ENCODE peak calls at places on chromosomes 3 and 15, in nine cellular contexts. One of them, this sample, is unnamed.

GRCh38 chr15:33027636-33028035 is 166.9 kb downstream of the FMN1 start:
- DNase-seq in BJ: no peak
- DNase-seq in GM20000: no peak
- DNase-seq in heart left ventricle: no peak
- DNase-seq in lower leg skin: no peak
- DNase-seq in spleen: no peak
- DNase-seq in glutamatergic neuron: no peak
- DNase-seq in RWPE1: no peak
- DNase-seq in adrenal gland: no peak
- DNase-seq in this sample: no peak

GRCh38 chr3:148233403-148233802 is 464.3 kb upstream of the AGTR1 start:
- DNase-seq in BJ: no peak
- DNase-seq in GM20000: no peak
- DNase-seq in heart left ventricle: no peak
- DNase-seq in lower leg skin: no peak
- DNase-seq in spleen: no peak
- DNase-seq in glutamatergic neuron: no peak
- DNase-seq in RWPE1: no peak
- DNase-seq in adrenal gland: no peak
- DNase-seq in this sample: no peak

GRCh38 chr3:171396048-171396447 is 64.2 kb downstream of the TNIK start:
- DNase-seq in BJ: no peak
- DNase-seq in GM20000: no peak
- DNase-seq in heart left ventricle: no peak
- DNase-seq in lower leg skin: no peak
- DNase-seq in spleen: no peak
- DNase-seq in glutamatergic neuron: no peak
- DNase-seq in RWPE1: no peak
- DNase-seq in adrenal gland: no peak
- DNase-seq in this sample: no peak

GRCh38 chr3:13650210-13651056 is 101.5 kb downstream of the FBLN2 start:
- DNase-seq in BJ: no peak
- DNase-seq in GM20000: peak; percentile 90
- DNase-seq in heart left ventricle: peak; percentile 72
- DNase-seq in lower leg skin: peak; percentile 95
- DNase-seq in spleen: peak; percentile 95
- DNase-seq in glutamatergic neuron: peak; percentile 93
- DNase-seq in RWPE1: peak; percentile 52
- DNase-seq in adrenal gland: peak; percentile 63
- DNase-seq in this sample: peak; percentile 79

GRCh38 chr3:182276512-182276911 is 516.8 kb upstream of the ATP11B start:
- DNase-seq in BJ: no peak
- DNase-seq in GM20000: no peak
- DNase-seq in heart left ventricle: no peak
- DNase-seq in lower leg skin: no peak
- DNase-seq in spleen: no peak
- DNase-seq in glutamatergic neuron: peak; percentile 12
- DNase-seq in RWPE1: no peak
- DNase-seq in adrenal gland: no peak
- DNase-seq in this sample: no peak

GRCh38 chr3:194084284-194084683 is 51.7 kb upstream of the HES1 start:
- DNase-seq in BJ: no peak
- DNase-seq in GM20000: peak; percentile 54
- DNase-seq in heart left ventricle: no peak
- DNase-seq in lower leg skin: peak; percentile 56
- DNase-seq in spleen: no peak
- DNase-seq in glutamatergic neuron: no peak
- DNase-seq in RWPE1: no peak
- DNase-seq in adrenal gland: no peak
- DNase-seq in this sample: no peak

GRCh38 chr15:91100561-91101355 is 701 bp downstream of the SV2B start:
- DNase-seq in BJ: no peak
- DNase-seq in GM20000: no peak
- DNase-seq in heart left ventricle: no peak
- DNase-seq in lower leg skin: no peak
- DNase-seq in spleen: no peak
- DNase-seq in glutamatergic neuron: no peak
- DNase-seq in RWPE1: no peak
- DNase-seq in adrenal gland: no peak
- DNase-seq in this sample: no peak

GRCh38 chr3:123695731-123696640 is 111.1 kb upstream of the HACD2 start:
- DNase-seq in BJ: no peak
- DNase-seq in GM20000: no peak
- DNase-seq in heart left ventricle: no peak
- DNase-seq in lower leg skin: no peak
- DNase-seq in spleen: no peak
- DNase-seq in glutamatergic neuron: no peak
- DNase-seq in RWPE1: no peak
- DNase-seq in adrenal gland: no peak
- DNase-seq in this sample: no peak

GRCh38 chr3:127629462-127630403 is 748 bp downstream of the PODXL2 start:
- DNase-seq in BJ: no peak
- DNase-seq in GM20000: peak; percentile 42
- DNase-seq in heart left ventricle: no peak
- DNase-seq in lower leg skin: no peak
- DNase-seq in spleen: no peak
- DNase-seq in glutamatergic neuron: peak; percentile 36
- DNase-seq in RWPE1: no peak
- DNase-seq in adrenal gland: no peak
- DNase-seq in this sample: peak; percentile 57

GRCh38 chr15:64686130-64686735 is 89.2 kb downstream of the RBPMS2 start:
- DNase-seq in BJ: no peak
- DNase-seq in GM20000: peak; percentile 55
- DNase-seq in heart left ventricle: no peak
- DNase-seq in lower leg skin: no peak
- DNase-seq in spleen: peak; percentile 55
- DNase-seq in glutamatergic neuron: no peak
- DNase-seq in RWPE1: peak; percentile 46
- DNase-seq in adrenal gland: peak; percentile 33
- DNase-seq in this sample: no peak

GRCh38 chr3:171459942-171460225 is 321 bp downstream of the TNIK start:
- DNase-seq in BJ: no peak
- DNase-seq in GM20000: no peak
- DNase-seq in heart left ventricle: peak; percentile 29
- DNase-seq in lower leg skin: no peak
- DNase-seq in spleen: no peak
- DNase-seq in glutamatergic neuron: no peak
- DNase-seq in RWPE1: peak; percentile 23
- DNase-seq in adrenal gland: no peak
- DNase-seq in this sample: no peak

GRCh38 chr3:42118762-42119361 is 27.7 kb downstream of the TRAK1 start:
- DNase-seq in BJ: no peak
- DNase-seq in GM20000: peak; percentile 76
- DNase-seq in heart left ventricle: no peak
- DNase-seq in lower leg skin: no peak
- DNase-seq in spleen: no peak
- DNase-seq in glutamatergic neuron: peak; percentile 41
- DNase-seq in RWPE1: peak; percentile 57
- DNase-seq in adrenal gland: no peak
- DNase-seq in this sample: no peak

GRCh38 chr3:40201770-40202169 is 107.7 kb upstream of the EIF1B start:
- DNase-seq in BJ: no peak
- DNase-seq in GM20000: no peak
- DNase-seq in heart left ventricle: no peak
- DNase-seq in lower leg skin: no peak
- DNase-seq in spleen: no peak
- DNase-seq in glutamatergic neuron: no peak
- DNase-seq in RWPE1: no peak
- DNase-seq in adrenal gland: no peak
- DNase-seq in this sample: no peak

GRCh38 chr3:177335728-177336127 is 138.4 kb upstream of the TBL1XR1 start:
- DNase-seq in BJ: no peak
- DNase-seq in GM20000: no peak
- DNase-seq in heart left ventricle: no peak
- DNase-seq in lower leg skin: no peak
- DNase-seq in spleen: no peak
- DNase-seq in glutamatergic neuron: no peak
- DNase-seq in RWPE1: no peak
- DNase-seq in adrenal gland: peak; percentile 58
- DNase-seq in this sample: no peak

GRCh38 chr3:43243590-43244587 is 42.5 kb upstream of the SNRK start:
- DNase-seq in BJ: peak; percentile 74
- DNase-seq in GM20000: no peak
- DNase-seq in heart left ventricle: no peak
- DNase-seq in lower leg skin: no peak
- DNase-seq in spleen: no peak
- DNase-seq in glutamatergic neuron: no peak
- DNase-seq in RWPE1: no peak
- DNase-seq in adrenal gland: no peak
- DNase-seq in this sample: no peak

GRCh38 chr15:40054746-40055575 is 16.0 kb upstream of the SRP14 start:
- DNase-seq in BJ: no peak
- DNase-seq in GM20000: peak; percentile 71
- DNase-seq in heart left ventricle: no peak
- DNase-seq in lower leg skin: peak; percentile 82
- DNase-seq in spleen: peak; percentile 90
- DNase-seq in glutamatergic neuron: no peak
- DNase-seq in RWPE1: no peak
- DNase-seq in adrenal gland: no peak
- DNase-seq in this sample: no peak

GRCh38 chr3:74057169-74057568 is 432.4 kb upstream of the PDZRN3 start:
- DNase-seq in BJ: no peak
- DNase-seq in GM20000: no peak
- DNase-seq in heart left ventricle: no peak
- DNase-seq in lower leg skin: no peak
- DNase-seq in spleen: no peak
- DNase-seq in glutamatergic neuron: no peak
- DNase-seq in RWPE1: no peak
- DNase-seq in adrenal gland: no peak
- DNase-seq in this sample: no peak

GRCh38 chr3:184016820-184017671 is 638 bp downstream of the ABCC5 start:
- DNase-seq in BJ: no peak
- DNase-seq in GM20000: peak; percentile 85
- DNase-seq in heart left ventricle: peak; percentile 80
- DNase-seq in lower leg skin: peak; percentile 90
- DNase-seq in spleen: peak; percentile 92
- DNase-seq in glutamatergic neuron: peak; percentile 77
- DNase-seq in RWPE1: peak; percentile 71
- DNase-seq in adrenal gland: peak; percentile 34
- DNase-seq in this sample: peak; percentile 49

GRCh38 chr3:183185696-183186095 is 23.2 kb upstream of the LAMP3 start:
- DNase-seq in BJ: peak; percentile 69
- DNase-seq in GM20000: no peak
- DNase-seq in heart left ventricle: no peak
- DNase-seq in lower leg skin: no peak
- DNase-seq in spleen: no peak
- DNase-seq in glutamatergic neuron: no peak
- DNase-seq in RWPE1: peak; percentile 51
- DNase-seq in adrenal gland: no peak
- DNase-seq in this sample: no peak

GRCh38 chr3:187714404-187714979 is 12.1 kb upstream of the RTP2 start:
- DNase-seq in BJ: no peak
- DNase-seq in GM20000: peak; percentile 75
- DNase-seq in heart left ventricle: peak; percentile 63
- DNase-seq in lower leg skin: peak; percentile 90
- DNase-seq in spleen: no peak
- DNase-seq in glutamatergic neuron: peak; percentile 76
- DNase-seq in RWPE1: peak; percentile 77
- DNase-seq in adrenal gland: peak; percentile 75
- DNase-seq in this sample: peak; percentile 74

DNA sequence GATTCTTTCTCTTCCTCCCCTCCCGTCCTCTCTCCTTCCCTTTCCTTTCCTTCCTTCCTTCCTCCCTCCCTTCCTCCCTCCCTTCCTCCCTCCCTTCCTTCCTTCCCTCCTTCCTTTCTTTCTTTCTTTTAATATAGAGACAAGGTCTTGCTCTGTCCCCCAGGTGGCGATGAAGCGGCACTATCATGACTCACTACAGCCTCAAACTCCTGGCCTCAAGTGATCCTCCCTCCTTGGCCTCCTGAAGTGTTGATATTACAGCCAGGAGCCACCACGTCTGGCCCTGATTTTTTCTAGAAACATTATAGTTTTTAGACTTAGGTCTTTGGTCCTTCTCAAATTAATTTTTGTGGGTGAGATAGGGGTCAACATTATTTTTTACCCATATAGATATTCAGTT is 15.5 kb downstream of the GRM2 start:
- DNase-seq in BJ: no peak
- DNase-seq in GM20000: no peak
- DNase-seq in heart left ventricle: no peak
- DNase-seq in lower leg skin: no peak
- DNase-seq in spleen: no peak
- DNase-seq in glutamatergic neuron: no peak
- DNase-seq in RWPE1: no peak
- DNase-seq in adrenal gland: no peak
- DNase-seq in this sample: no peak
- TF ChIP-seq CTCF in BJ: no peak
- TF ChIP-seq CTCF in GM20000: no peak
- TF ChIP-seq CTCF in heart left ventricle: no peak
- TF ChIP-seq CTCF in lower leg skin: no peak
- TF ChIP-seq CTCF in spleen: no peak
- TF ChIP-seq CTCF in glutamatergic neuron: no peak
- TF ChIP-seq CTCF in RWPE1: no peak
- TF ChIP-seq CTCF in adrenal gland: no peak
- TF ChIP-seq CTCF in this sample: no peak

GRCh38 chr3:8607285-8608040 is 37.1 kb downstream of the SSUH2 start:
- DNase-seq in BJ: no peak
- DNase-seq in GM20000: no peak
- DNase-seq in heart left ventricle: peak; percentile 81
- DNase-seq in lower leg skin: peak; percentile 87
- DNase-seq in spleen: no peak
- DNase-seq in glutamatergic neuron: peak; percentile 57
- DNase-seq in RWPE1: peak; percentile 31
- DNase-seq in adrenal gland: peak; percentile 72
- DNase-seq in this sample: no peak
- TF ChIP-seq CTCF in BJ: peak; percentile 75
- TF ChIP-seq CTCF in GM20000: no peak
- TF ChIP-seq CTCF in heart left ventricle: peak; percentile 53
- TF ChIP-seq CTCF in lower leg skin: no peak
- TF ChIP-seq CTCF in spleen: peak; percentile 56
- TF ChIP-seq CTCF in glutamatergic neuron: peak; percentile 54
- TF ChIP-seq CTCF in RWPE1: peak; percentile 27
- TF ChIP-seq CTCF in adrenal gland: peak; percentile 85
- TF ChIP-seq CTCF in this sample: peak; percentile 50

GRCh38 chr15:89127054-89127702 is 38.9 kb downstream of the ABHD2 start:
- DNase-seq in BJ: no peak
- DNase-seq in GM20000: no peak
- DNase-seq in heart left ventricle: no peak
- DNase-seq in lower leg skin: no peak
- DNase-seq in spleen: no peak
- DNase-seq in glutamatergic neuron: no peak
- DNase-seq in RWPE1: no peak
- DNase-seq in adrenal gland: no peak
- DNase-seq in this sample: no peak
- TF ChIP-seq CTCF in BJ: no peak
- TF ChIP-seq CTCF in GM20000: no peak
- TF ChIP-seq CTCF in heart left ventricle: no peak
- TF ChIP-seq CTCF in lower leg skin: no peak
- TF ChIP-seq CTCF in spleen: no peak
- TF ChIP-seq CTCF in glutamatergic neuron: peak; percentile 15
- TF ChIP-seq CTCF in RWPE1: no peak
- TF ChIP-seq CTCF in adrenal gland: no peak
- TF ChIP-seq CTCF in this sample: no peak

DNA sequence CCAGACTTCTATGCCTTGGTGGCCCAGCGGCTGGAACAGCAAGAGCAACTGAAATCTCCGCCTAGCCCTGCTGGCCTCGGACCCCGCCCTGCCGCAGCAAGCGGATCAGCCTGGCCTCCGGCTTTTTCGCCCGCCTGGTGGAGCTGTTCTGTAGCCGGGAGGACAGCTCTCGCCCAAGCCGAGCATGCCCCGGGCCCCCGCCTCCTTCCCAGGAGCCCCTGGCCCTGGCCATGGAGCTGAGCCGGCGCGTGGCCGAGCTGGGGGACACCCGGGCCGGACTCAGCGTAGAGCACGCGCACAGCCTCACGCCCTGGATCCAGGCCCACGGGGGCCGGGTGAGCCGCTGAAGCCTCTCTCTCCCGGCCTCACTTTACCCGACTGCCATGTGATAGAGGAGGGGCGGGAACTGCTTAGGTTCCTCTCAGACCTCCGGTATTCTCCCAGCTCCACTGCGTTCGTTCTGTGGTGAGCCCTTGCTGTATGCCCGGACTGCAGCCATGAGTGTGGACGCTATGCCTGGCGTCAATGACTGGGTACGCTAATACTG is 24.1 kb upstream of the MRPL3 start:
- DNase-seq in BJ: no peak
- DNase-seq in GM20000: peak; percentile 21
- DNase-seq in heart left ventricle: peak; percentile 45
- DNase-seq in lower leg skin: no peak
- DNase-seq in spleen: peak; percentile 77
- DNase-seq in glutamatergic neuron: peak; percentile 72
- DNase-seq in RWPE1: no peak
- DNase-seq in adrenal gland: peak; percentile 76
- DNase-seq in this sample: peak; percentile 42
- TF ChIP-seq CTCF in BJ: peak; percentile 67
- TF ChIP-seq CTCF in GM20000: peak; percentile 4
- TF ChIP-seq CTCF in heart left ventricle: peak; percentile 16
- TF ChIP-seq CTCF in lower leg skin: no peak
- TF ChIP-seq CTCF in spleen: peak; percentile 24
- TF ChIP-seq CTCF in glutamatergic neuron: no peak
- TF ChIP-seq CTCF in RWPE1: peak; percentile 27
- TF ChIP-seq CTCF in adrenal gland: peak; percentile 37
- TF ChIP-seq CTCF in this sample: peak; percentile 29